ENCODE peak calls at places on chromosomes 13 and 19, in four cellular contexts. Z, D, A and T are unnamed samples.

GRCh38 chr13:112143753-112144615 is 77.0 kb downstream of the SOX1 start:
- DNase-seq in Z (no peak), D (no peak), A (no peak), T (no peak)

GRCh38 chr13:57748096-57748495 is 116.6 kb downstream of the PCDH17 start:
- DNase-seq in Z (no peak), D (no peak), A (no peak), T (no peak)

GRCh38 chr13:27573265-27573664 is 47.1 kb downstream of the LNX2 start:
- DNase-seq in Z (no peak), D (no peak), A (peak; percentile 46), T (no peak)

GRCh38 chr19:46366620-46367277 is 19.9 kb downstream of the PPP5C start:
- DNase-seq in Z (no peak), D (no peak), A (no peak), T (no peak)

GRCh38 chr13:93066187-93066586 is 160.4 kb upstream of the GPC6 start:
- DNase-seq in Z (no peak), D (no peak), A (no peak), T (no peak)

GRCh38 chr13:66424417-66424816 is 805.7 kb downstream of the PCDH9 start:
- DNase-seq in Z (no peak), D (no peak), A (no peak), T (no peak)

GRCh38 chr13:80276371-80277289 is 64.3 kb downstream of the SPRY2 start:
- DNase-seq in Z (no peak), D (no peak), A (peak; percentile 15), T (peak; percentile 20)

GRCh38 chr13:55439450-55439849 is 1701.3 kb upstream of the PRR20A start:
- DNase-seq in Z (no peak), D (no peak), A (no peak), T (no peak)

GRCh38 chr19:46351241-46352041 is 4.6 kb downstream of the PPP5C start:
- DNase-seq in Z (no peak), D (no peak), A (no peak), T (no peak)

GRCh38 chr13:34942732-34943674 is 933 bp downstream of the NBEA start:
- DNase-seq in Z (no peak), D (peak; percentile 69), A (no peak), T (peak; percentile 61)

GRCh38 chr13:21124853-21125252 is 51.5 kb downstream of the SKA3 start:
- DNase-seq in Z (no peak), D (peak; percentile 67), A (peak; percentile 60), T (no peak)

GRCh38 chr19:3752492-3752891 is 9.0 kb downstream of the APBA3 start:
- DNase-seq in Z (no peak), D (no peak), A (no peak), T (no peak)

GRCh38 chr13:85806553-85807175 is 7.4 kb upstream of the SLITRK6 start:
- DNase-seq in Z (peak; percentile 4), D (peak; percentile 17), A (peak; percentile 41), T (no peak)

GRCh38 chr19:49436381-49437017 is 4.8 kb downstream of the SLC17A7 start:
- DNase-seq in Z (peak; percentile 87), D (peak; percentile 84), A (no peak), T (peak; percentile 98)

GRCh38 chr13:23667750-23668149 is 97.5 kb downstream of the TNFRSF19 start:
- DNase-seq in Z (no peak), D (no peak), A (no peak), T (peak; percentile 53)

GRCh38 chr19:12938054-12938535 is 314 bp upstream of the CALR start:
- DNase-seq in Z (peak; percentile 92), D (peak; percentile 96), A (peak; percentile 98), T (peak; percentile 99)

GRCh38 chr13:91017669-91018053 is 329.8 kb upstream of the MIR17HG start:
- DNase-seq in Z (no peak), D (no peak), A (no peak), T (peak; percentile 25)

GRCh38 chr19:12782424-12783225 is 7.3 kb upstream of the HOOK2 start:
- DNase-seq in Z (peak; percentile 84), D (peak; percentile 90), A (no peak), T (peak; percentile 63)

GRCh38 chr13:29452773-29453574 is 142.5 kb downstream of the SLC7A1 start:
- DNase-seq in Z (no peak), D (peak; percentile 56), A (no peak), T (no peak)

GRCh38 chr13:99723847-99724246 is 222.6 kb downstream of the TM9SF2 start:
- DNase-seq in Z (no peak), D (no peak), A (no peak), T (no peak)

GRCh38 chr13:74715718-74716117 is 581.5 kb upstream of the KLF12 start:
- DNase-seq in Z (no peak), D (no peak), A (no peak), T (no peak)

GRCh38 chr19:10533656-10534386 is 9.9 kb upstream of the ATG4D start:
- DNase-seq in Z (no peak), D (no peak), A (no peak), T (no peak)

GRCh38 chr19:50277966-50278580 is 51.1 kb downstream of the KCNC3 start:
- DNase-seq in Z (no peak), D (no peak), A (no peak), T (no peak)

GRCh38 chr19:3346677-3347353 is 19.6 kb upstream of the NFIC start:
- DNase-seq in Z (no peak), D (no peak), A (no peak), T (no peak)

GRCh38 chr19:13022859-13023636 is 27.8 kb downstream of the NFIX start:
- DNase-seq in Z (peak; percentile 71), D (peak; percentile 87), A (peak; percentile 79), T (peak; percentile 61)

GRCh38 chr19:42129399-42130253 is 2.6 kb downstream of the POU2F2 start:
- DNase-seq in Z (no peak), D (peak; percentile 84), A (no peak), T (no peak)

GRCh38 chr13:24511019-24511823 is 1.4 kb downstream of the PARP4 start:
- DNase-seq in Z (no peak), D (peak; percentile 32), A (peak; percentile 26), T (no peak)

GRCh38 chr19:46648070-46648960 is 12.3 kb upstream of the GNG8 start:
- DNase-seq in Z (no peak), D (no peak), A (no peak), T (no peak)

GRCh38 chr19:41321600-41322270 is 11.8 kb downstream of the CCDC97 start:
- DNase-seq in Z (peak; percentile 65), D (peak; percentile 90), A (peak; percentile 82), T (peak; percentile 70)

GRCh38 chr13:53150568-53150967 is 122.0 kb downstream of the OLFM4 start:
- DNase-seq in Z (no peak), D (no peak), A (no peak), T (no peak)

GRCh38 chr19:42455621-42456081 is 12.9 kb upstream of the CXCL17 start:
- DNase-seq in Z (no peak), D (no peak), A (no peak), T (no peak)

GRCh38 chr19:32164384-32164992 is 180.9 kb upstream of the ZNF507 start:
- DNase-seq in Z (no peak), D (no peak), A (no peak), T (no peak)

GRCh38 chr13:76865109-76865508 is 21.1 kb downstream of the KCTD12 start:
- DNase-seq in Z (no peak), D (no peak), A (no peak), T (no peak)

GRCh38 chr13:38463047-38463446 is 113.4 kb downstream of the UFM1 start:
- DNase-seq in Z (no peak), D (no peak), A (no peak), T (no peak)

GRCh38 chr19:50171752-50172151 is 8.7 kb upstream of the IZUMO2 start:
- DNase-seq in Z (no peak), D (no peak), A (no peak), T (no peak)

GRCh38 chr13:31793246-31793645 is 53.9 kb downstream of the RXFP2 start:
- DNase-seq in Z (no peak), D (no peak), A (no peak), T (no peak)

GRCh38 chr13:31786011-31786410 is 46.7 kb downstream of the RXFP2 start:
- DNase-seq in Z (no peak), D (no peak), A (no peak), T (no peak)

GRCh38 chr13:31794452-31794851 is 55.1 kb downstream of the RXFP2 start:
- DNase-seq in Z (no peak), D (no peak), A (no peak), T (no peak)

DNA sequence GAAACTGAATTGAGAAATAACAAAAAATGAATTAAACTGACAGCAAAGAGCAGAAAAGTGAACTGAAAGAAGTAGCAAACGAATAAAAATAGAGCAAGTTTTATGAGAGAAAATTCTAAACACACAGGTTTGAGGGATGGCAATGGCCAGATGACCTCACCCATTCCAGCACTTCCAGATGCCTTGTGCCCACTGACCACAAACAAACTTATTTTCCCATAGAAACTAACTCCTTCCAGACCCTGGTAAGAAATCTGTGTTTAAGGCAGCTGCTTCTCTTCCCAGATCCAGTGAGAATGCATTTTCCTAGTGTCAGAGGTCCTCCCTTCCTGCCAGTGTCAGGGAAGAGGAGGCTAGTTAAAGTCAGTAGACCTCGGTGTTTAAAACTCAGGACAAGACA is 51.7 kb downstream of the RXFP2 start:
- DNase-seq in Z (no peak), D (no peak), A (no peak), T (no peak)
- TF ChIP-seq FOXJ3 in Z (no peak), D (no peak), A (no peak), T (no peak)

DNA sequence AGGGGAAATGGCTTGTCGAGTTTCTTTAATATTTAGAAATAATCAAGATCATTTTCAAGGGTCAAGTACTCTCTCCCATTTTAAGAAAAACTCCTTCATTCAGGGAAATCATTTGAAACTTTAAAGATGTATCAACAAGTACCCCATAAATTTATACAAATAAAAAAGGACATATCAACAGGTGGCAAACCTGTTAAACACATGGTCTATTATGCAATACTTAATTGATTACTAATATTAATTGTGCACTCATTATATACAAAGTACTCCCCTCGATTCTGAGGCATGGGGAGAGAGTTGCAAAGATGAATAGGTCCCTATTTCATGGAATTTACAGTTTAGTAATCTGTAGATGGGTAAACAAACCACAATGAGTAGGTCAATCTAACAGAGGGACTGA is 2.1 kb upstream of the LRCH1 start:
- DNase-seq in Z (no peak), D (no peak), A (no peak), T (no peak)
- TF ChIP-seq FOXJ3 in Z (no peak), D (no peak), A (no peak), T (no peak)

DNA sequence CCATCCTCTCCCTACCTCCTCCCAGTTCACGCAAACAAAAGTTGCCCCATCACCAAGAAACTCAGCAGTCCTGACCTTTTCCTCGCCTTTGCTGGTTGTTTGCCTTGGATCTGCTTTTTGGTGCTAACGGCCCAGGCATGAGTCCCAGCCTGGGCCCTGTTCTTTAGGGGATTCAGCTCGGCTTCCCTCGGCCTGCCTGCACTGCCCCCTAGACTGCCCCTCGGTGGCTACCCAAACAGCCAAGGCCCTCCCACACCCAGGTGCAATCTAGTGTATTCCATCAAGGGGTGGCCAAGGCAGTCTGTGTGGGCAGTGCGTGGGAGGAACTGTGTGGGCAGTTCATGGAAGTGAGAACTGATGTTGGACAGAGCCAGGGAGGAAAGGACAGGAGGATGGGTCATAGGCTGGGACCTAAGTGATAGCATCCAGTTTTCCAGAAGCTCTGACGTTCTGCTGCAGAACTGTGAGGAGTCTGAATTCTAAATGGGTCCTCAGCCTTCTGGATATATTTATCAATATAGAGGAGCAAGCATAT is 255.6 kb downstream of the DLEU7 start:
- DNase-seq in Z (no peak), D (no peak), A (no peak), T (no peak)
- TF ChIP-seq FOXJ3 in Z (no peak), D (no peak), A (no peak), T (no peak)

GRCh38 chr19:33860691-33861090 is 64.0 kb downstream of the KCTD15 start:
- DNase-seq in Z (no peak), D (no peak), A (no peak), T (no peak)
- TF ChIP-seq FOXJ3 in Z (no peak), D (no peak), A (no peak), T (no peak)